ENCODE peak calls at places on chromosomes 5 and 9, in five cellular contexts. One of them, this sample, is unnamed.

GRCh38 chr5:84403773-84404172 is 19.1 kb upstream of the EDIL3 start:
- DNase-seq in GM23338: no peak
- DNase-seq in uterus: no peak
- DNase-seq in left lung: no peak
- DNase-seq in right lobe of liver: no peak
- DNase-seq in this sample: no peak

GRCh38 chr5:51829691-51830090 is 446.4 kb downstream of the ISL1 start:
- DNase-seq in uterus: no peak
- DNase-seq in right lobe of liver: no peak
- DNase-seq in GM23338: no peak
- DNase-seq in left lung: no peak
- DNase-seq in this sample: no peak

GRCh38 chr5:179338123-179338676 is 7.1 kb downstream of the ADAMTS2 start:
- DNase-seq in left lung: no peak
- DNase-seq in GM23338: no peak
- DNase-seq in right lobe of liver: no peak
- DNase-seq in uterus: no peak
- DNase-seq in this sample: no peak

GRCh38 chr5:133698646-133699526 is 86.5 kb upstream of the FSTL4 start:
- DNase-seq in uterus: no peak
- DNase-seq in left lung: no peak
- DNase-seq in GM23338: no peak
- DNase-seq in right lobe of liver: no peak
- DNase-seq in this sample: no peak

GRCh38 chr5:84885479-84886258 is 501.0 kb upstream of the EDIL3 start:
- DNase-seq in uterus: peak; percentile 37
- DNase-seq in GM23338: no peak
- DNase-seq in left lung: no peak
- DNase-seq in right lobe of liver: no peak
- DNase-seq in this sample: no peak

GRCh38 chr9:19510907-19511306 is 102.1 kb downstream of the ACER2 start:
- DNase-seq in uterus: no peak
- DNase-seq in GM23338: no peak
- DNase-seq in right lobe of liver: no peak
- DNase-seq in left lung: no peak
- DNase-seq in this sample: no peak

GRCh38 chr5:1462358-1462757 is 17.1 kb upstream of the SLC6A3 start:
- DNase-seq in left lung: peak; percentile 19
- DNase-seq in GM23338: no peak
- DNase-seq in right lobe of liver: no peak
- DNase-seq in uterus: no peak
- DNase-seq in this sample: no peak

GRCh38 chr9:35748858-35749514 is at the start of the genes GBA2 and RGP1:
- DNase-seq in GM23338: peak; percentile 91
- DNase-seq in right lobe of liver: peak; percentile 94
- DNase-seq in uterus: peak; percentile 75
- DNase-seq in left lung: peak; percentile 87
- DNase-seq in this sample: peak; percentile 92

GRCh38 chr9:94865599-94866456 is 139.3 kb downstream of the AOPEP start:
- DNase-seq in uterus: peak; percentile 62
- DNase-seq in right lobe of liver: no peak
- DNase-seq in GM23338: no peak
- DNase-seq in left lung: no peak
- DNase-seq in this sample: no peak

GRCh38 chr5:169723103-169723831 is 86.2 kb downstream of the DOCK2 start:
- DNase-seq in left lung: no peak
- DNase-seq in uterus: no peak
- DNase-seq in GM23338: no peak
- DNase-seq in right lobe of liver: no peak
- DNase-seq in this sample: no peak

GRCh38 chr9:124217839-124218437 is 39.8 kb upstream of the NEK6 start:
- DNase-seq in left lung: peak; percentile 42
- DNase-seq in uterus: no peak
- DNase-seq in GM23338: no peak
- DNase-seq in right lobe of liver: peak; percentile 42
- DNase-seq in this sample: no peak

DNA sequence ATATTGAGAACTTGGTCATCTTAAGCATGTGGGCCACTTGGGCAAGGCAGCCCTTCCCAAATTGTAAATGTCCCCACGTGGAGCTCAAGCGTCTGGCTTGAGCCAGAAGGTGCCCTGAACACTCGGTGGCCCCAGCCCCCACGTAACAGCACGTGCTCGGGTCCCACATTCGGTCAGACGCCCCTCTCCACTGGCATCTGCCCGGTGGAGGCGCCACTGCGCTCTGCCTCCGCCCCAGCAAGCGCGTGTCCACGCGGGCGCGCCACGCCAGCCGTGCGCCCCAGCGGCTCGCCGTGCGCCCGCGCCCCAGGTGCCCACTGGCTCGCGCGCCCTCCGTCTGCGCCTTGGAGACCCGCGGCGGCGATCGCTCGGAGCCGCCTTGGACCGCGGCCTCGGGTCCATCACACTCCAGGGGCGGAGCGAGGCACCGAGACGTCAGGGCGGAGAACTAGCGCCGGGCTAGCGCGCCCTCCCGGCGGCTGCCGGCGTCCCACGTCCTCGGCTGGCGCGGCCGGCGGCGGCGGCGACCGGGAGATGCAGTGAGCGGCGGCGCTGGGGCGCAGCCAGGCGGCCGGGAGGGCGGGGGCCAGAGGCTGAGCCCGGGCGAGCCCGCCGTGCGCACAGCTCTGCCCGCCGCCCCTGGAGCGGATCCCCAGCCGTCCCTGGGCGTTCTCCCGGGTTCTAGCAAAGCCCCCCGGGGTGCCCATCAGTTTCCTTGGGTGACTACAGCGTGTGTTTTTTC is at the start of gene PALM2AKAP2:
- DNase-seq in uterus: peak; percentile 48
- DNase-seq in left lung: peak; percentile 39
- DNase-seq in right lobe of liver: peak; percentile 85
- DNase-seq in GM23338: peak; percentile 85
- DNase-seq in this sample: peak; percentile 77
- H3K4me3 ChIP-seq in uterus: peak within 1 kb of the TSS; percentile 44
- H3K4me3 ChIP-seq in left lung: peak within 1 kb of the TSS; percentile 30
- H3K4me3 ChIP-seq in right lobe of liver: peak within 1 kb of the TSS; percentile 86
- H3K4me3 ChIP-seq in GM23338: peak within 1 kb of the TSS; percentile 94
- H3K4me3 ChIP-seq in this sample: peak within 1 kb of the TSS; percentile 11

GRCh38 chr9:77486463-77486862 is 161.7 kb downstream of the GNA14 start:
- DNase-seq in uterus: no peak
- DNase-seq in left lung: no peak
- DNase-seq in GM23338: no peak
- DNase-seq in right lobe of liver: no peak
- DNase-seq in this sample: no peak

GRCh38 chr9:77486968-77487367 is 161.2 kb downstream of the GNA14 start:
- DNase-seq in GM23338: no peak
- DNase-seq in left lung: no peak
- DNase-seq in right lobe of liver: no peak
- DNase-seq in uterus: no peak
- DNase-seq in this sample: no peak

GRCh38 chr9:77488439-77489126 is 159.5 kb downstream of the GNA14 start:
- DNase-seq in GM23338: peak; percentile 79
- DNase-seq in right lobe of liver: no peak
- DNase-seq in left lung: no peak
- DNase-seq in uterus: no peak
- DNase-seq in this sample: no peak
- TF ChIP-seq CTCF in GM23338: peak; percentile 71
- TF ChIP-seq CTCF in right lobe of liver: peak; percentile 23
- TF ChIP-seq CTCF in left lung: no peak
- TF ChIP-seq CTCF in uterus: no peak
- TF ChIP-seq CTCF in this sample: no peak

GRCh38 chr5:14178091-14178490 is 34.9 kb downstream of the TRIO start:
- DNase-seq in right lobe of liver: no peak
- DNase-seq in GM23338: no peak
- DNase-seq in left lung: no peak
- DNase-seq in uterus: no peak
- DNase-seq in this sample: no peak
- H3K27ac ChIP-seq in right lobe of liver: no peak overlapping the region
- H3K27ac ChIP-seq in GM23338: no peak overlapping the region
- H3K27ac ChIP-seq in left lung: no peak overlapping the region
- H3K27ac ChIP-seq in uterus: no peak overlapping the region
- H3K27ac ChIP-seq in this sample: no peak overlapping the region

GRCh38 chr9:89486681-89487080 is 11.2 kb downstream of the SEMA4D start:
- DNase-seq in GM23338: no peak
- DNase-seq in right lobe of liver: no peak
- DNase-seq in uterus: no peak
- DNase-seq in left lung: no peak
- DNase-seq in this sample: no peak

GRCh38 chr9:89493181-89493580 is 4.7 kb downstream of the SEMA4D start:
- DNase-seq in GM23338: no peak
- DNase-seq in left lung: no peak
- DNase-seq in right lobe of liver: no peak
- DNase-seq in uterus: no peak
- DNase-seq in this sample: no peak

GRCh38 chr9:89492586-89492985 is 5.3 kb downstream of the SEMA4D start:
- DNase-seq in left lung: no peak
- DNase-seq in right lobe of liver: no peak
- DNase-seq in GM23338: no peak
- DNase-seq in uterus: no peak
- DNase-seq in this sample: no peak

GRCh38 chr9:89491688-89492087 is 6.2 kb downstream of the SEMA4D start:
- DNase-seq in GM23338: no peak
- DNase-seq in uterus: no peak
- DNase-seq in left lung: no peak
- DNase-seq in right lobe of liver: no peak
- DNase-seq in this sample: no peak

DNA sequence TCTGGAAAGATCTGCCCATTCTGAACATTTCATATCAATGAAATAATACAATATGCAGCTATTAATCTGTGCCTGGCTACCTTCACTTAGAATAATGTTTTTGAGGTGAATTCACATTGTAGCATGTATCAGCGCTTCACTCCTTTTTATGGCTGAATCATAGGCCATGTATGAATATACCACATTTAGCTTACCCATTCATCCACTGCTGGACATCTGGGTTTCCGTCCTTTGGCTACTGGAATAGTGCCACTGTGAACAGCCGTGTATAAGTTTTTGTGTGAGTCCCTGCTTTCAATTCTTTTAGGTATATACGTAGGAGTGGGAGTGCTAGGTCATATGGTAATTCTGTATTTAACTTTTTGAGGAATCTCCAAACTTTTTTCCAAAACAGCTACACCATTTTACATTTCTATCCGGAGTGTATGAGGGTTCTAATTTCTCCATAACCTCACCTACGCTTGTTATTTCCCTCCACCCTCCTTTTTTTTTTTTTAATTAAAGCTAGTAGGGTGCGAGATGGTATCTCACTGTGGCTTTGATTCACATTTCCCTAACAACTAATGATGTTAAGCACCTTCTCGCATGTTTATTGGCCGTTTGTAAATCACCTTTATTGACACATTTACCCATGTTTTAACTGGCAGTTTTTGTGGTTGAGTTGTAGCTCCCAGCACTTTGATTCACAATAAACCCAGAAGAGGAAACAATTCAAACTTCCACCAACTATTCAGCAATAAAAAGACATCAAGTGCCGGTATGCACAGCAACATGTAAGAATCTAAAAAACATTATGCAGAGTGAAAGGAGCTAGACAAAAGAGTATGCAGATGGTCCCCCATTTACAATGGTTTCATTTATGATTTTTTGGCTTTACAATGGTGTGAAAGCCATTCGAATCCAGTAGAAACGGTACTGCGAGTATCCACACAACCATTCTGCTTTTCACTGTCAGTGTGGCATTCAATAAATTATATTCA is 8.1 kb downstream of the SEMA4D start:
- DNase-seq in left lung: no peak
- DNase-seq in GM23338: no peak
- DNase-seq in uterus: no peak
- DNase-seq in right lobe of liver: no peak
- DNase-seq in this sample: no peak
- H3K4me3 ChIP-seq in left lung: no peak overlapping the region
- H3K4me3 ChIP-seq in GM23338: no peak overlapping the region
- H3K4me3 ChIP-seq in uterus: no peak overlapping the region
- H3K4me3 ChIP-seq in right lobe of liver: no peak overlapping the region
- H3K4me3 ChIP-seq in this sample: no peak overlapping the region